ENCODE peak calls at places on chromosome 6, in ten cellular contexts. One of them, this sample, is unnamed.

GRCh38 chr6:110042670-110043296 is 64.7 kb downstream of the GPR6 start:
- DNase-seq in activated CD8-positive, alpha-beta T cell treated with anti-CD3 and anti-CD28 coated beads, Interleukin-2, amount 10 ng/mL, durations not matched to agents 7 days and 5 days: no peak
- DNase-seq in ACHN: no peak
- DNase-seq in lower lobe of right lung: no peak
- DNase-seq in mammary epithelial cell: no peak
- DNase-seq in left kidney: no peak
- DNase-seq in renal cortical epithelial cell: no peak
- DNase-seq in HCT116: no peak
- DNase-seq in M059J: peak
- DNase-seq in NCI-H226: no peak
- DNase-seq in this sample: no peak

GRCh38 chr6:142542704-142543233 is 241.0 kb downstream of the ADGRG6 start:
- DNase-seq in activated CD8-positive, alpha-beta T cell treated with anti-CD3 and anti-CD28 coated beads, Interleukin-2, amount 10 ng/mL, durations not matched to agents 7 days and 5 days: no peak
- DNase-seq in ACHN: peak
- DNase-seq in lower lobe of right lung: no peak
- DNase-seq in mammary epithelial cell: peak
- DNase-seq in left kidney: no peak
- DNase-seq in renal cortical epithelial cell: peak
- DNase-seq in HCT116: peak
- DNase-seq in M059J: peak
- DNase-seq in NCI-H226: peak
- DNase-seq in this sample: peak

GRCh38 chr6:111683126-111683525 is 77.4 kb upstream of the TRAF3IP2 start:
- DNase-seq in activated CD8-positive, alpha-beta T cell treated with anti-CD3 and anti-CD28 coated beads, Interleukin-2, amount 10 ng/mL, durations not matched to agents 7 days and 5 days: no peak
- DNase-seq in ACHN: no peak
- DNase-seq in lower lobe of right lung: no peak
- DNase-seq in mammary epithelial cell: no peak
- DNase-seq in left kidney: no peak
- DNase-seq in renal cortical epithelial cell: no peak
- DNase-seq in HCT116: no peak
- DNase-seq in M059J: no peak
- DNase-seq in NCI-H226: no peak
- DNase-seq in this sample: no peak

GRCh38 chr6:149112976-149113375 is 204.5 kb upstream of the TAB2 start:
- DNase-seq in activated CD8-positive, alpha-beta T cell treated with anti-CD3 and anti-CD28 coated beads, Interleukin-2, amount 10 ng/mL, durations not matched to agents 7 days and 5 days: no peak
- DNase-seq in ACHN: no peak
- DNase-seq in lower lobe of right lung: no peak
- DNase-seq in mammary epithelial cell: no peak
- DNase-seq in left kidney: no peak
- DNase-seq in renal cortical epithelial cell: no peak
- DNase-seq in HCT116: no peak
- DNase-seq in M059J: no peak
- DNase-seq in NCI-H226: no peak
- DNase-seq in this sample: no peak

GRCh38 chr6:33073431-33073871 is at the start of gene HLA-DPA1:
- DNase-seq in activated CD8-positive, alpha-beta T cell treated with anti-CD3 and anti-CD28 coated beads, Interleukin-2, amount 10 ng/mL, durations not matched to agents 7 days and 5 days: peak
- DNase-seq in ACHN: peak
- DNase-seq in lower lobe of right lung: peak
- DNase-seq in mammary epithelial cell: peak
- DNase-seq in left kidney: peak
- DNase-seq in renal cortical epithelial cell: peak
- DNase-seq in HCT116: peak
- DNase-seq in M059J: peak
- DNase-seq in NCI-H226: no peak
- DNase-seq in this sample: no peak

GRCh38 chr6:108837236-108837971 is 10.8 kb upstream of the ARMC2 start:
- DNase-seq in activated CD8-positive, alpha-beta T cell treated with anti-CD3 and anti-CD28 coated beads, Interleukin-2, amount 10 ng/mL, durations not matched to agents 7 days and 5 days: no peak
- DNase-seq in ACHN: no peak
- DNase-seq in lower lobe of right lung: no peak
- DNase-seq in mammary epithelial cell: peak
- DNase-seq in left kidney: no peak
- DNase-seq in renal cortical epithelial cell: no peak
- DNase-seq in HCT116: no peak
- DNase-seq in M059J: peak
- DNase-seq in NCI-H226: no peak
- DNase-seq in this sample: no peak

GRCh38 chr6:167973092-167973880 is 24.2 kb upstream of the KIF25 start:
- DNase-seq in activated CD8-positive, alpha-beta T cell treated with anti-CD3 and anti-CD28 coated beads, Interleukin-2, amount 10 ng/mL, durations not matched to agents 7 days and 5 days: no peak
- DNase-seq in ACHN: no peak
- DNase-seq in lower lobe of right lung: no peak
- DNase-seq in mammary epithelial cell: no peak
- DNase-seq in left kidney: no peak
- DNase-seq in renal cortical epithelial cell: no peak
- DNase-seq in HCT116: no peak
- DNase-seq in M059J: no peak
- DNase-seq in NCI-H226: no peak
- DNase-seq in this sample: no peak

GRCh38 chr6:106256201-106256968 is 69.2 kb downstream of the ATG5 start:
- DNase-seq in activated CD8-positive, alpha-beta T cell treated with anti-CD3 and anti-CD28 coated beads, Interleukin-2, amount 10 ng/mL, durations not matched to agents 7 days and 5 days: no peak
- DNase-seq in ACHN: peak
- DNase-seq in lower lobe of right lung: no peak
- DNase-seq in mammary epithelial cell: peak
- DNase-seq in left kidney: no peak
- DNase-seq in renal cortical epithelial cell: peak
- DNase-seq in HCT116: no peak
- DNase-seq in M059J: peak
- DNase-seq in NCI-H226: peak
- DNase-seq in this sample: no peak

GRCh38 chr6:108766419-108766818 is 81.8 kb upstream of the ARMC2 start:
- DNase-seq in activated CD8-positive, alpha-beta T cell treated with anti-CD3 and anti-CD28 coated beads, Interleukin-2, amount 10 ng/mL, durations not matched to agents 7 days and 5 days: no peak
- DNase-seq in ACHN: no peak
- DNase-seq in lower lobe of right lung: no peak
- DNase-seq in mammary epithelial cell: no peak
- DNase-seq in left kidney: no peak
- DNase-seq in renal cortical epithelial cell: no peak
- DNase-seq in HCT116: no peak
- DNase-seq in M059J: no peak
- DNase-seq in NCI-H226: no peak
- DNase-seq in this sample: no peak

GRCh38 chr6:146985111-146985510 is 219.1 kb upstream of the STXBP5 start:
- DNase-seq in activated CD8-positive, alpha-beta T cell treated with anti-CD3 and anti-CD28 coated beads, Interleukin-2, amount 10 ng/mL, durations not matched to agents 7 days and 5 days: no peak
- DNase-seq in ACHN: no peak
- DNase-seq in lower lobe of right lung: no peak
- DNase-seq in mammary epithelial cell: no peak
- DNase-seq in left kidney: peak
- DNase-seq in renal cortical epithelial cell: peak
- DNase-seq in HCT116: no peak
- DNase-seq in M059J: peak
- DNase-seq in NCI-H226: no peak
- DNase-seq in this sample: no peak

GRCh38 chr6:15389759-15390723 is 144.2 kb downstream of the JARID2 start:
- DNase-seq in activated CD8-positive, alpha-beta T cell treated with anti-CD3 and anti-CD28 coated beads, Interleukin-2, amount 10 ng/mL, durations not matched to agents 7 days and 5 days: peak
- DNase-seq in ACHN: peak
- DNase-seq in lower lobe of right lung: no peak
- DNase-seq in mammary epithelial cell: no peak
- DNase-seq in left kidney: peak
- DNase-seq in renal cortical epithelial cell: no peak
- DNase-seq in HCT116: peak
- DNase-seq in M059J: peak
- DNase-seq in NCI-H226: peak
- DNase-seq in this sample: no peak

GRCh38 chr6:114216789-114217467 is 125.9 kb downstream of the HS3ST5 start:
- DNase-seq in activated CD8-positive, alpha-beta T cell treated with anti-CD3 and anti-CD28 coated beads, Interleukin-2, amount 10 ng/mL, durations not matched to agents 7 days and 5 days: no peak
- DNase-seq in ACHN: no peak
- DNase-seq in lower lobe of right lung: no peak
- DNase-seq in mammary epithelial cell: no peak
- DNase-seq in left kidney: no peak
- DNase-seq in renal cortical epithelial cell: no peak
- DNase-seq in HCT116: no peak
- DNase-seq in M059J: no peak
- DNase-seq in NCI-H226: no peak
- DNase-seq in this sample: no peak

GRCh38 chr6:37354526-37355384 is 972 bp downstream of the RNF8 start:
- DNase-seq in activated CD8-positive, alpha-beta T cell treated with anti-CD3 and anti-CD28 coated beads, Interleukin-2, amount 10 ng/mL, durations not matched to agents 7 days and 5 days: peak
- DNase-seq in ACHN: peak
- DNase-seq in lower lobe of right lung: peak
- DNase-seq in mammary epithelial cell: peak
- DNase-seq in left kidney: peak
- DNase-seq in renal cortical epithelial cell: no peak
- DNase-seq in HCT116: no peak
- DNase-seq in M059J: peak
- DNase-seq in NCI-H226: no peak
- DNase-seq in this sample: peak

GRCh38 chr6:33160728-33161323 is 31.4 kb downstream of the COL11A2 start:
- DNase-seq in activated CD8-positive, alpha-beta T cell treated with anti-CD3 and anti-CD28 coated beads, Interleukin-2, amount 10 ng/mL, durations not matched to agents 7 days and 5 days: no peak
- DNase-seq in ACHN: peak
- DNase-seq in lower lobe of right lung: peak
- DNase-seq in mammary epithelial cell: peak
- DNase-seq in left kidney: no peak
- DNase-seq in renal cortical epithelial cell: peak
- DNase-seq in HCT116: peak
- DNase-seq in M059J: peak
- DNase-seq in NCI-H226: peak
- DNase-seq in this sample: no peak

GRCh38 chr6:122984393-122984792 is 11.6 kb upstream of the CLVS2 start:
- DNase-seq in activated CD8-positive, alpha-beta T cell treated with anti-CD3 and anti-CD28 coated beads, Interleukin-2, amount 10 ng/mL, durations not matched to agents 7 days and 5 days: no peak
- DNase-seq in ACHN: no peak
- DNase-seq in lower lobe of right lung: no peak
- DNase-seq in mammary epithelial cell: no peak
- DNase-seq in left kidney: no peak
- DNase-seq in renal cortical epithelial cell: no peak
- DNase-seq in HCT116: no peak
- DNase-seq in M059J: no peak
- DNase-seq in NCI-H226: no peak
- DNase-seq in this sample: no peak

GRCh38 chr6:77462359-77463307 is 658 bp downstream of the HTR1B start:
- DNase-seq in activated CD8-positive, alpha-beta T cell treated with anti-CD3 and anti-CD28 coated beads, Interleukin-2, amount 10 ng/mL, durations not matched to agents 7 days and 5 days: no peak
- DNase-seq in ACHN: no peak
- DNase-seq in lower lobe of right lung: peak
- DNase-seq in mammary epithelial cell: no peak
- DNase-seq in left kidney: peak
- DNase-seq in renal cortical epithelial cell: no peak
- DNase-seq in HCT116: no peak
- DNase-seq in M059J: no peak
- DNase-seq in NCI-H226: no peak
- DNase-seq in this sample: peak

GRCh38 chr6:7640607-7641577 is 50.9 kb downstream of the SNRNP48 start:
- DNase-seq in activated CD8-positive, alpha-beta T cell treated with anti-CD3 and anti-CD28 coated beads, Interleukin-2, amount 10 ng/mL, durations not matched to agents 7 days and 5 days: no peak
- DNase-seq in ACHN: peak
- DNase-seq in lower lobe of right lung: no peak
- DNase-seq in mammary epithelial cell: peak
- DNase-seq in left kidney: no peak
- DNase-seq in renal cortical epithelial cell: peak
- DNase-seq in HCT116: peak
- DNase-seq in M059J: peak
- DNase-seq in NCI-H226: peak
- DNase-seq in this sample: no peak

GRCh38 chr6:30129818-30130679 is 5.9 kb upstream of the TRIM40 start:
- DNase-seq in activated CD8-positive, alpha-beta T cell treated with anti-CD3 and anti-CD28 coated beads, Interleukin-2, amount 10 ng/mL, durations not matched to agents 7 days and 5 days: no peak
- DNase-seq in ACHN: no peak
- DNase-seq in lower lobe of right lung: no peak
- DNase-seq in mammary epithelial cell: no peak
- DNase-seq in left kidney: no peak
- DNase-seq in renal cortical epithelial cell: peak
- DNase-seq in HCT116: no peak
- DNase-seq in M059J: no peak
- DNase-seq in NCI-H226: no peak
- DNase-seq in this sample: no peak

GRCh38 chr6:27078734-27079357 is 168.7 kb upstream of the PRSS16 start:
- DNase-seq in activated CD8-positive, alpha-beta T cell treated with anti-CD3 and anti-CD28 coated beads, Interleukin-2, amount 10 ng/mL, durations not matched to agents 7 days and 5 days: peak
- DNase-seq in ACHN: peak
- DNase-seq in lower lobe of right lung: no peak
- DNase-seq in mammary epithelial cell: peak
- DNase-seq in left kidney: peak
- DNase-seq in renal cortical epithelial cell: peak
- DNase-seq in HCT116: peak
- DNase-seq in M059J: peak
- DNase-seq in NCI-H226: peak
- DNase-seq in this sample: no peak

GRCh38 chr6:159899994-159900745 is 9.4 kb downstream of the MAS1 start:
- DNase-seq in activated CD8-positive, alpha-beta T cell treated with anti-CD3 and anti-CD28 coated beads, Interleukin-2, amount 10 ng/mL, durations not matched to agents 7 days and 5 days: no peak
- DNase-seq in ACHN: peak
- DNase-seq in lower lobe of right lung: no peak
- DNase-seq in mammary epithelial cell: peak
- DNase-seq in left kidney: peak
- DNase-seq in renal cortical epithelial cell: peak
- DNase-seq in HCT116: no peak
- DNase-seq in M059J: peak
- DNase-seq in NCI-H226: peak
- DNase-seq in this sample: no peak

GRCh38 chr6:21325201-21325856 is 268.2 kb upstream of the SOX4 start:
- DNase-seq in activated CD8-positive, alpha-beta T cell treated with anti-CD3 and anti-CD28 coated beads, Interleukin-2, amount 10 ng/mL, durations not matched to agents 7 days and 5 days: no peak
- DNase-seq in ACHN: no peak
- DNase-seq in lower lobe of right lung: no peak
- DNase-seq in mammary epithelial cell: no peak
- DNase-seq in left kidney: no peak
- DNase-seq in renal cortical epithelial cell: no peak
- DNase-seq in HCT116: no peak
- DNase-seq in M059J: no peak
- DNase-seq in NCI-H226: no peak
- DNase-seq in this sample: no peak

GRCh38 chr6:131212024-131212423 is 76.8 kb downstream of the AKAP7 start:
- DNase-seq in activated CD8-positive, alpha-beta T cell treated with anti-CD3 and anti-CD28 coated beads, Interleukin-2, amount 10 ng/mL, durations not matched to agents 7 days and 5 days: no peak
- DNase-seq in ACHN: no peak
- DNase-seq in lower lobe of right lung: no peak
- DNase-seq in mammary epithelial cell: no peak
- DNase-seq in left kidney: no peak
- DNase-seq in renal cortical epithelial cell: no peak
- DNase-seq in HCT116: no peak
- DNase-seq in M059J: no peak
- DNase-seq in NCI-H226: no peak
- DNase-seq in this sample: no peak

GRCh38 chr6:25329156-25329555 is 50.0 kb downstream of the CARMIL1 start:
- DNase-seq in activated CD8-positive, alpha-beta T cell treated with anti-CD3 and anti-CD28 coated beads, Interleukin-2, amount 10 ng/mL, durations not matched to agents 7 days and 5 days: no peak
- DNase-seq in ACHN: no peak
- DNase-seq in lower lobe of right lung: no peak
- DNase-seq in mammary epithelial cell: no peak
- DNase-seq in left kidney: no peak
- DNase-seq in renal cortical epithelial cell: no peak
- DNase-seq in HCT116: no peak
- DNase-seq in M059J: no peak
- DNase-seq in NCI-H226: no peak
- DNase-seq in this sample: no peak

GRCh38 chr6:81895511-81896185 is 143.2 kb upstream of the TENT5A start:
- DNase-seq in activated CD8-positive, alpha-beta T cell treated with anti-CD3 and anti-CD28 coated beads, Interleukin-2, amount 10 ng/mL, durations not matched to agents 7 days and 5 days: no peak
- DNase-seq in ACHN: no peak
- DNase-seq in lower lobe of right lung: no peak
- DNase-seq in mammary epithelial cell: no peak
- DNase-seq in left kidney: peak
- DNase-seq in renal cortical epithelial cell: peak
- DNase-seq in HCT116: no peak
- DNase-seq in M059J: peak
- DNase-seq in NCI-H226: peak
- DNase-seq in this sample: no peak

GRCh38 chr6:25889877-25890853 is 16.1 kb upstream of the SLC17A3 start:
- DNase-seq in activated CD8-positive, alpha-beta T cell treated with anti-CD3 and anti-CD28 coated beads, Interleukin-2, amount 10 ng/mL, durations not matched to agents 7 days and 5 days: peak
- DNase-seq in ACHN: peak
- DNase-seq in lower lobe of right lung: no peak
- DNase-seq in mammary epithelial cell: peak
- DNase-seq in left kidney: peak
- DNase-seq in renal cortical epithelial cell: peak
- DNase-seq in HCT116: peak
- DNase-seq in M059J: peak
- DNase-seq in NCI-H226: peak
- DNase-seq in this sample: no peak

GRCh38 chr6:75210885-75211739 is 5.3 kb upstream of the COL12A1 start:
- DNase-seq in activated CD8-positive, alpha-beta T cell treated with anti-CD3 and anti-CD28 coated beads, Interleukin-2, amount 10 ng/mL, durations not matched to agents 7 days and 5 days: peak
- DNase-seq in ACHN: peak
- DNase-seq in lower lobe of right lung: no peak
- DNase-seq in mammary epithelial cell: peak
- DNase-seq in left kidney: peak
- DNase-seq in renal cortical epithelial cell: peak
- DNase-seq in HCT116: no peak
- DNase-seq in M059J: peak
- DNase-seq in NCI-H226: no peak
- DNase-seq in this sample: no peak